ENCODE peak calls at places on chromosomes 2 and 18, in four cellular contexts. One of them, this sample, is unnamed.

GRCh38 chr2:237879058-237879430 is 19.6 kb downstream of the RAMP1 start:
- DNase-seq in endodermal cell: peak
- DNase-seq in SK-N-MC: peak
- DNase-seq in mesendoderm: no peak
- DNase-seq in this sample: peak

GRCh38 chr2:64888591-64889309 is 100.4 kb upstream of the SLC1A4 start:
- DNase-seq in endodermal cell: peak
- DNase-seq in SK-N-MC: no peak
- DNase-seq in mesendoderm: peak
- DNase-seq in this sample: peak

GRCh38 chr2:237733677-237734300 is 64.8 kb upstream of the RBM44 start:
- DNase-seq in endodermal cell: peak
- DNase-seq in SK-N-MC: no peak
- DNase-seq in mesendoderm: peak
- DNase-seq in this sample: no peak

GRCh38 chr2:127770973-127771735 is 39.8 kb downstream of the WDR33 start:
- DNase-seq in endodermal cell: no peak
- DNase-seq in SK-N-MC: no peak
- DNase-seq in mesendoderm: no peak
- DNase-seq in this sample: peak

GRCh38 chr2:551621-552020 is 125.6 kb downstream of the TMEM18 start:
- DNase-seq in endodermal cell: no peak
- DNase-seq in SK-N-MC: no peak
- DNase-seq in mesendoderm: peak
- DNase-seq in this sample: no peak

GRCh38 chr2:136137982-136138381 is 20.0 kb upstream of the CXCR4 start:
- DNase-seq in endodermal cell: no peak
- DNase-seq in SK-N-MC: no peak
- DNase-seq in mesendoderm: no peak
- DNase-seq in this sample: no peak

GRCh38 chr2:97907667-97908066 is 88.1 kb downstream of the TMEM131 start:
- DNase-seq in endodermal cell: no peak
- DNase-seq in SK-N-MC: no peak
- DNase-seq in mesendoderm: no peak
- DNase-seq in this sample: no peak

GRCh38 chr2:3608373-3609278 is 13.7 kb downstream of the COLEC11 start:
- DNase-seq in endodermal cell: no peak
- DNase-seq in SK-N-MC: no peak
- DNase-seq in mesendoderm: no peak
- DNase-seq in this sample: no peak

GRCh38 chr2:99348173-99348572 is 11.0 kb downstream of the EIF5B start:
- DNase-seq in endodermal cell: no peak
- DNase-seq in SK-N-MC: no peak
- DNase-seq in mesendoderm: no peak
- DNase-seq in this sample: no peak

GRCh38 chr2:18991177-18992168 is 366.9 kb downstream of the OSR1 start:
- DNase-seq in endodermal cell: no peak
- DNase-seq in SK-N-MC: no peak
- DNase-seq in mesendoderm: peak
- DNase-seq in this sample: peak

GRCh38 chr2:133249362-133249761 is 318.9 kb downstream of the NCKAP5 start:
- DNase-seq in endodermal cell: no peak
- DNase-seq in SK-N-MC: no peak
- DNase-seq in mesendoderm: no peak
- DNase-seq in this sample: no peak

GRCh38 chr2:46873632-46874068 is 42.0 kb downstream of the MCFD2 start:
- DNase-seq in endodermal cell: peak
- DNase-seq in SK-N-MC: no peak
- DNase-seq in mesendoderm: peak
- DNase-seq in this sample: peak

GRCh38 chr2:69514406-69514805 is 77.2 kb upstream of the NFU1 start:
- DNase-seq in endodermal cell: peak
- DNase-seq in SK-N-MC: no peak
- DNase-seq in mesendoderm: peak
- DNase-seq in this sample: peak

GRCh38 chr2:98805412-98806265 is 74.7 kb upstream of the MGAT4A start:
- DNase-seq in endodermal cell: peak
- DNase-seq in SK-N-MC: peak
- DNase-seq in mesendoderm: peak
- DNase-seq in this sample: peak

GRCh38 chr2:70144443-70145167 is 46.2 kb downstream of the C2orf42 start:
- DNase-seq in endodermal cell: peak
- DNase-seq in SK-N-MC: no peak
- DNase-seq in mesendoderm: no peak
- DNase-seq in this sample: no peak

GRCh38 chr2:118387509-118387908 is 299.2 kb downstream of the INSIG2 start:
- DNase-seq in endodermal cell: no peak
- DNase-seq in SK-N-MC: no peak
- DNase-seq in mesendoderm: no peak
- DNase-seq in this sample: peak

GRCh38 chr2:164920430-164920829 is 34.9 kb downstream of the SLC38A11 start:
- DNase-seq in endodermal cell: no peak
- DNase-seq in SK-N-MC: no peak
- DNase-seq in mesendoderm: no peak
- DNase-seq in this sample: peak

GRCh38 chr2:53593891-53594585 is 173.6 kb upstream of the CHAC2 start:
- DNase-seq in endodermal cell: no peak
- DNase-seq in SK-N-MC: no peak
- DNase-seq in mesendoderm: no peak
- DNase-seq in this sample: peak

GRCh38 chr2:37833420-37833819 is 91.7 kb upstream of the RMDN2 start:
- DNase-seq in endodermal cell: no peak
- DNase-seq in SK-N-MC: no peak
- DNase-seq in mesendoderm: no peak
- DNase-seq in this sample: peak

GRCh38 chr2:19845323-19845920 is 56.4 kb downstream of the TTC32 start:
- DNase-seq in endodermal cell: no peak
- DNase-seq in SK-N-MC: no peak
- DNase-seq in mesendoderm: no peak
- DNase-seq in this sample: no peak

GRCh38 chr18:70376137-70376913 is 87.5 kb downstream of the SOCS6 start:
- DNase-seq in endodermal cell: no peak
- DNase-seq in SK-N-MC: no peak
- DNase-seq in mesendoderm: no peak
- DNase-seq in this sample: no peak

GRCh38 chr2:16643099-16643498 is 22.5 kb downstream of the CYRIA start:
- DNase-seq in endodermal cell: no peak
- DNase-seq in SK-N-MC: no peak
- DNase-seq in mesendoderm: no peak
- DNase-seq in this sample: no peak

GRCh38 chr2:238560234-238560633 is 133.5 kb downstream of the ASB1 start:
- DNase-seq in endodermal cell: peak
- DNase-seq in SK-N-MC: no peak
- DNase-seq in mesendoderm: peak
- DNase-seq in this sample: no peak

DNA sequence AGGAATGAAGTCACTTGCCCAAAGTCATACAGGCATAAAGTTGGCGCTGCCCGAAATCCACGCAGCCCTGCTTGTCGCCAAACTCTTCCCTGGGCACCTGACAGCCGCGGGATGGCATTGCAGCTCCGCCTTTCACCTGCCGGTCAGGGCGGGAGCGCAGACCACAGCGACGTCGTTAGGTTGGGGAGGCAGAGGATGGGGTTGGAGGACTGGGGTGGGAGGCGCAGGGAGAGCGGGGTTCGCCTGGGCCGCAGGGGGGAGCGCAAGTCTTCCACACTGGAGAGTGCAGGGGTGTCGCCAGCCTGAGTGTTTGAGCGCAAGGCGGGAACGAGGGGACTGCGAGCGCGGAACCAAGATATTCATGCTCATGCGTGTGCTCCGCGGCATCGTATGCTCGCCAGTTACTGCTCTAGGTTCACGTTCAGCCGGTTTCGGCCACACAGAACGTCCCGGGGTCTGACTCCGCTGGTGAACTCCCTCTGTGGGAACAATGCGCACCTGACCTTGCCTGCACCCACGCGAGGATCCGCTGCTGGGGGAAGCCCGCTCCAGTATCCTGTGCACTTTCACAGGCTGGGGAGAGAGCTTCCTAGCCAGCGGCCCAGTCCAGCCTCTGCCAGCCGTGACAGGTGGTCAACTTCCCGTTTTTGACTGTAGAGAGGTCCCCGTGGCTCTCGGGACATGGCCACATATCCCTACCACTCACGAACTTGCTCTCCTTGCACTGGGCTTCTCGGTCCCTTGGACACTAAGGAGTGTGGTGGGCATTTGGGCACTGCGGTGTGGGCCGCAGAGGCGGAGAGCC is 767 bp upstream of the NPPC start:
- DNase-seq in endodermal cell: peak
- DNase-seq in SK-N-MC: no peak
- DNase-seq in mesendoderm: peak
- DNase-seq in this sample: no peak
- H3K4me3 ChIP-seq in endodermal cell: peak
- H3K4me3 ChIP-seq in SK-N-MC: peak
- H3K4me3 ChIP-seq in mesendoderm: no peak
- H3K4me3 ChIP-seq in this sample: peak

GRCh38 chr2:219627105-219628100 is at the start of gene SLC4A3:
- DNase-seq in endodermal cell: peak
- DNase-seq in SK-N-MC: no peak
- DNase-seq in mesendoderm: peak
- DNase-seq in this sample: peak
- H3K9ac ChIP-seq in endodermal cell: no peak
- H3K9ac ChIP-seq in SK-N-MC: peak
- H3K9ac ChIP-seq in mesendoderm: peak
- H3K9ac ChIP-seq in this sample: peak

DNA sequence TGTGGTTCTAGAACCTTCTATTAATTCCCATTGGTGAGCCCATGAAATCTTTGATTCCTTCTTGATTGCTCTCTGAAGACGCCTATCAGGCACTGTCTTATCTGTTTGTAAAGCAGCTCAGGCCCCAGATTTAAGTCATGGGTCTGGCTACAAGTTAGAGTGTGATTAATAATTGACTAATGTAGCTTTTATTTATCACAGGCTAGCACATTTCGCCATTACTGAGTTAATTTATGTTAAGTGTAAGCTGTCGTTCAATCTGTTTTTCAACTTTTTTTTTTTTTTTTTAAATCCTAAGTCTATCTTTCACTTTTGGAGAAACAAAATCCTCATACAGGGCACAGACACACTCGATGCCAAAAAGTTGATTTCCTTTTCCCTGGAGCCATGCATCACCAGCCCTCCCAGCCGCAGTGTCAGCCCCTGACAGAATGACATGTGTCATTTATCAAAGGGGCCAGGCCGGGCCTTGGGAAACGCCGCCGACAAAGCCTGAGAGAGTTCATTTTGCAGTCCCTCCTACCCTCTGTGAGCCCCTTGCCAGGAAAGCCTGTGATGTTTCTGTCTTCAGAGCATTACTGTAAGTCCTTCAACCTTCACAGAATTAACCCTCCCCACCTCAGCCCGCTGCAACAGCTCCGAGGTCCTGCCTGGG is 15.8 kb downstream of the TSHZ1 start:
- DNase-seq in endodermal cell: no peak
- DNase-seq in SK-N-MC: no peak
- DNase-seq in mesendoderm: no peak
- DNase-seq in this sample: peak
- H3K4me3 ChIP-seq in endodermal cell: no peak
- H3K4me3 ChIP-seq in SK-N-MC: no peak
- H3K4me3 ChIP-seq in mesendoderm: no peak
- H3K4me3 ChIP-seq in this sample: peak

DNA sequence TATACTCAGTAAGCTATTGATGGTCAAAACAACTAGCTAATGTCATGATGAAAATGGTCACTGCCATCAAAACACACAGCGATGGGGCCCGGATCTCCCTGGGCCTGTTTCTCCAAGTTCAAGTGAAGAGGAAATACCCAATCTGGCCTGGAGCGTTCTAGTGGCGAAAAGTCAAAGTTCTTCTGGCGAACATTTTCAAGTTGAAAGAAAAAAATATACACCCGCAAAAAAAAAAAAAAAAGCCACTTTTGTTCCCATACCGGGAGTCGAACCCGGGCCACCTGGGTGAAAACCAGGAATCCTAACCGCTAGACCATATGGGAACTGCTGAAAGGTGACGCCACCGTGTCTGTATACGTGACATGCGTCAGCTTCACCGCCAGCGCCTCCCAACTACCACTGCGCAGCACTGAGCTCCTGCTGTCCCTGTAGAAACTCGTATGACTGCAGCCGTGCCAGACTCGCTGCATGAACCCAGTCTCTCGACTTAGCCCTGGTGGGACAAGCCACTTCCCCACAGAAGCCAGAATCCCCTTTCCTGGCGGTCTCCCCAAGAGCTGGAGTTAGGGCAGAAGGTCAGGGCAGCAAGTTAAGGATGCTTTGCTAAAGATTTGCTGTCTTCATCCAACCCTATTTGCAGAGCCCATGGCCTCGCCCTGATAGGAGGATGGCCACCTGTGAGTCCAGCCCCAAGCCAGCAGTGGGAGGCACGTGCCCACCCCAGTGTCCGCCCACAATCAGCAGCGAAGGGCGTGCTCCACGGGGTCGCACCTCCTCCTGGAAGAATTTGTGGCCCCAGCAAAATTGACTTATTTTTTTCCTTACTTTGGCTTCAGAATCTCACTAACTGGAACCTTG is 5.6 kb upstream of the IMP4 start:
- DNase-seq in endodermal cell: peak
- DNase-seq in SK-N-MC: no peak
- DNase-seq in mesendoderm: peak
- DNase-seq in this sample: peak
- H3K9ac ChIP-seq in endodermal cell: peak
- H3K9ac ChIP-seq in SK-N-MC: no peak
- H3K9ac ChIP-seq in mesendoderm: peak
- H3K9ac ChIP-seq in this sample: no peak